ENCODE peak calls at places on chromosomes 3 and 15, in seven cellular contexts. U is HS-27A; B is activated T-cell treated with anti-CD3 and anti-CD28 coated beads, Interleukin-2, amount 50 U/mL, for 72 hours; P is mucosa of descending colon; J is T-helper 1 cell; R is type B pancreatic cell; A is activated CD4-positive, alpha-beta T cell treated with anti-CD3 and anti-CD28 coated beads for 24 hours. I is an unnamed sample.
A peak's percentile ranks its signal among the peaks of the same experiment; 100 is the strongest.

GRCh38 chr15:59222106-59222505 is 15.5 kb downstream of the LDHAL6B start:
- DNase-seq in U (peak; percentile 81), B (no peak), P (no peak), J (no peak), R (no peak), A (no peak), I (no peak)

GRCh38 chr3:98038241-98038640 is 3.1 kb upstream of the GABRR3 start:
- DNase-seq in U (no peak), B (no peak), P (no peak), J (no peak), R (no peak), A (no peak), I (no peak)

GRCh38 chr15:29220852-29221251 is 48.8 kb downstream of the NSMCE3 start:
- DNase-seq in U (no peak), B (no peak), P (no peak), J (no peak), R (no peak), A (no peak), I (no peak)

GRCh38 chr3:113111308-113111707 is 100.0 kb upstream of the BOC start:
- DNase-seq in U (no peak), B (peak; percentile 8), P (no peak), J (no peak), R (no peak), A (no peak), I (no peak)

GRCh38 chr15:88954431-88955277 is 41.5 kb upstream of the MFGE8 start:
- DNase-seq in U (no peak), B (no peak), P (no peak), J (no peak), R (no peak), A (no peak), I (no peak)

GRCh38 chr3:45638299-45639043 is 43.9 kb downstream of the LIMD1 start:
- DNase-seq in U (no peak), B (no peak), P (no peak), J (no peak), R (no peak), A (no peak), I (no peak)

GRCh38 chr3:142027713-142028112 is 121.6 kb downstream of the TFDP2 start:
- DNase-seq in U (no peak), B (peak; percentile 43), P (peak; percentile 55), J (no peak), R (no peak), A (no peak), I (peak; percentile 84)

GRCh38 chr15:98813956-98814355 is 165.6 kb downstream of the IGF1R start:
- DNase-seq in U (no peak), B (no peak), P (no peak), J (no peak), R (no peak), A (no peak), I (no peak)

GRCh38 chr15:97904196-97904572 is 56.3 kb upstream of the ARRDC4 start:
- DNase-seq in U (no peak), B (peak; percentile 15), P (peak; percentile 87), J (no peak), R (peak; percentile 80), A (peak; percentile 19), I (peak; percentile 53)

GRCh38 chr3:143697975-143698374 is 150.3 kb downstream of the SLC9A9 start:
- DNase-seq in U (no peak), B (no peak), P (no peak), J (no peak), R (no peak), A (no peak), I (peak; percentile 83)

GRCh38 chr15:25175033-25175788 is 220.4 kb downstream of the SNRPN start:
- DNase-seq in U (no peak), B (no peak), P (no peak), J (no peak), R (peak; percentile 52), A (no peak), I (no peak)

GRCh38 chr3:194134231-194134756 is 1.7 kb upstream of the HES1 start:
- DNase-seq in U (no peak), B (peak; percentile 58), P (peak; percentile 71), J (no peak), R (peak; percentile 85), A (peak; percentile 29), I (peak; percentile 91)

GRCh38 chr3:156583469-156583868 is 28.6 kb upstream of the SSR3 start:
- DNase-seq in U (no peak), B (no peak), P (no peak), J (no peak), R (no peak), A (no peak), I (no peak)

GRCh38 chr3:189961525-189962161 is 159.1 kb downstream of the P3H2 start:
- DNase-seq in U (peak; percentile 66), B (peak; percentile 76), P (peak; percentile 83), J (peak; percentile 10), R (peak; percentile 79), A (peak; percentile 68), I (peak; percentile 79)

GRCh38 chr3:32460031-32460749 is 42.5 kb downstream of the CMTM6 start:
- DNase-seq in U (no peak), B (peak; percentile 73), P (peak; percentile 40), J (peak; percentile 51), R (no peak), A (peak; percentile 28), I (peak; percentile 82)

GRCh38 chr15:96338772-96339661 is 8.5 kb downstream of the NR2F2 start:
- DNase-seq in U (no peak), B (no peak), P (peak; percentile 42), J (no peak), R (no peak), A (no peak), I (no peak)

GRCh38 chr3:196868297-196868661 is 559 bp downstream of the SENP5 start:
- DNase-seq in U (no peak), B (peak; percentile 37), P (peak; percentile 26), J (no peak), R (no peak), A (peak; percentile 15), I (peak; percentile 59)

GRCh38 chr3:45964139-45964538 is 20.9 kb downstream of the CXCR6 start:
- DNase-seq in U (no peak), B (peak; percentile 76), P (no peak), J (no peak), R (no peak), A (no peak), I (no peak)

GRCh38 chr3:186959029-186959624 is 28.8 kb downstream of the ST6GAL1 start:
- DNase-seq in U (no peak), B (no peak), P (no peak), J (no peak), R (no peak), A (no peak), I (no peak)

I was measured in DMS53.